ENCODE peak calls at places on chromosomes 3 and 15, in nine cellular contexts. S, V, D, T, J, A, K, P and G are unnamed samples. For H3K4me1, the result is how much of the 10 kb centered on the place peaks cover.

GRCh38 chr15:26628071-26628470 is 144.8 kb downstream of the GABRB3 start:
- DNase-seq in S (no peak), D (no peak), J (peak), T (no peak), A (no peak), P (no peak), V (no peak), K (no peak), G (no peak)

GRCh38 chr3:113240841-113241240 is 29.5 kb downstream of the BOC start:
- DNase-seq in S (no peak), K (no peak), V (no peak), P (no peak), T (no peak), A (no peak), J (peak), D (no peak), G (no peak)

GRCh38 chr3:111315911-111316310 is 226.1 kb upstream of the CD96 start:
- DNase-seq in P (no peak), K (no peak), T (no peak), S (no peak), D (no peak), V (no peak), J (no peak), A (no peak), G (no peak)

GRCh38 chr3:168591587-168591986 is 495.9 kb upstream of the GOLIM4 start:
- DNase-seq in K (no peak), P (no peak), D (no peak), A (no peak), V (no peak), J (no peak), T (no peak), S (no peak), G (no peak)

GRCh38 chr3:177490626-177491025 is 293.3 kb upstream of the TBL1XR1 start:
- DNase-seq in S (no peak), A (no peak), T (no peak), D (peak), J (no peak), K (no peak), P (no peak), V (no peak), G (no peak)

GRCh38 chr3:172268425-172268824 is 179.8 kb downstream of the GHSR start:
- DNase-seq in T (no peak), S (no peak), K (no peak), P (no peak), V (no peak), A (no peak), J (no peak), D (no peak), G (no peak)

GRCh38 chr15:75230524-75231371 is 27.4 kb upstream of the GOLGA6C start:
- DNase-seq in D (no peak), J (peak), P (no peak), K (no peak), V (peak), T (no peak), S (no peak), A (no peak), G (no peak)

GRCh38 chr3:111539351-111540331 is 2.4 kb upstream of the CD96 start:
- DNase-seq in D (no peak), A (peak), J (peak), K (peak), S (peak), V (peak), T (peak), P (peak), G (no peak)

GRCh38 chr3:37457392-37458065 is 283.1 kb upstream of the LRRFIP2 start:
- DNase-seq in P (no peak), K (no peak), J (peak), V (no peak), A (peak), T (no peak), S (peak), D (no peak), G (no peak)

GRCh38 chr3:40877651-40878463 is 321.4 kb upstream of the CTNNB1 start:
- DNase-seq in A (peak), P (no peak), T (peak), D (peak), K (no peak), S (peak), V (peak), J (no peak), G (no peak)

GRCh38 chr15:33392453-33392852 is 81.7 kb downstream of the RYR3 start:
- DNase-seq in D (no peak), V (peak), S (no peak), P (no peak), K (no peak), A (no peak), J (peak), T (no peak), G (no peak)

GRCh38 chr3:66400381-66401156 is 100.3 kb downstream of the LRIG1 start:
- DNase-seq in V (peak), S (no peak), A (no peak), T (no peak), K (peak), J (no peak), P (no peak), D (no peak), G (no peak)

GRCh38 chr3:117302448-117302847 is 592.9 kb downstream of the TUSC7 start:
- DNase-seq in P (no peak), D (no peak), K (no peak), V (no peak), A (no peak), J (no peak), S (no peak), T (no peak), G (no peak)

GRCh38 chr3:90080988-90081387 is 973.6 kb downstream of the EPHA3 start:
- DNase-seq in J (peak), A (no peak), T (no peak), P (no peak), S (no peak), K (no peak), V (peak), D (no peak), G (no peak)

GRCh38 chr3:78601249-78601648 is 1166.5 kb downstream of the ROBO1 start:
- DNase-seq in J (no peak), V (no peak), P (no peak), T (no peak), S (no peak), A (no peak), K (no peak), D (no peak), G (no peak)

GRCh38 chr3:160921020-160921635 is 165.1 kb downstream of the PPM1L start:
- DNase-seq in D (no peak), V (peak), A (peak), T (no peak), S (no peak), J (peak), P (no peak), K (peak), G (no peak)

GRCh38 chr15:26891448-26891881 is 24.6 kb downstream of the GABRA5 start:
- DNase-seq in D (no peak), P (peak), T (peak), S (peak), V (peak), K (peak), J (peak), A (peak), G (peak)

GRCh38 chr15:36688310-36689102 is 109.1 kb downstream of the CDIN1 start:
- DNase-seq in P (no peak), T (no peak), K (no peak), S (no peak), A (no peak), V (no peak), J (no peak), D (no peak), G (no peak)

GRCh38 chr3:100429187-100429586 is 27.8 kb downstream of the LNP1 start:
- DNase-seq in A (no peak), T (no peak), P (no peak), J (no peak), D (no peak), V (no peak), S (no peak), K (no peak), G (no peak)

GRCh38 chr3:182717216-182717615 is 76.1 kb upstream of the ATP11B start:
- DNase-seq in K (no peak), P (peak), D (no peak), V (no peak), S (no peak), T (no peak), A (no peak), J (peak), G (no peak)

GRCh38 chr15:90818251-90819210 is 49.9 kb upstream of the FURIN start:
- DNase-seq in V (peak), K (peak), J (peak), P (no peak), S (no peak), D (peak), T (peak), A (no peak), G (no peak)

GRCh38 chr15:23564798-23565394 is 578 bp upstream of the MKRN3 start:
- DNase-seq in V (peak), K (no peak), S (no peak), J (no peak), T (no peak), P (no peak), A (no peak), D (no peak), G (no peak)

GRCh38 chr3:14698601-14699244 is 23.8 kb downstream of the C3orf20 start:
- DNase-seq in P (peak), J (no peak), T (no peak), D (no peak), V (no peak), K (no peak), A (no peak), S (no peak), G (no peak)

GRCh38 chr15:81939604-81940440 is 106.0 kb downstream of the MEX3B start:
- DNase-seq in T (no peak), A (no peak), D (no peak), P (peak), V (peak), J (peak), K (peak), S (no peak), G (no peak)

GRCh38 chr3:62046326-62046725 is 327.0 kb downstream of the FEZF2 start:
- DNase-seq in K (no peak), P (no peak), T (no peak), V (no peak), A (no peak), J (no peak), S (no peak), D (no peak), G (no peak)

GRCh38 chr3:71533588-71533987 is 49.9 kb downstream of the FOXP1 start:
- DNase-seq in J (no peak), D (no peak), V (no peak), A (no peak), K (no peak), T (no peak), S (no peak), P (no peak), G (no peak)
- H3K4me1 ChIP-seq in J (under half), D (under half), V (under half), A (under half), K (under half), T (under half), S (under half), P (under half), G (under half)

GRCh38 chr15:98951004-98951403 is 56.6 kb downstream of the PGPEP1L start:
- DNase-seq in K (no peak), S (no peak), A (no peak), T (no peak), J (no peak), D (no peak), V (no peak), P (no peak), G (no peak)

GRCh38 chr15:98948456-98948855 is 59.1 kb downstream of the PGPEP1L start:
- DNase-seq in P (no peak), V (no peak), T (no peak), S (no peak), K (no peak), J (no peak), A (no peak), D (no peak), G (no peak)

GRCh38 chr15:98946301-98947255 is 61.0 kb downstream of the PGPEP1L start:
- DNase-seq in T (no peak), A (peak), D (peak), P (no peak), S (peak), J (no peak), V (no peak), K (no peak), G (no peak)

GRCh38 chr15:98949624-98950023 is 58.0 kb downstream of the PGPEP1L start:
- DNase-seq in J (no peak), V (no peak), D (no peak), P (no peak), S (no peak), T (no peak), K (no peak), A (no peak), G (no peak)

GRCh38 chr15:98948941-98949340 is 58.7 kb downstream of the PGPEP1L start:
- DNase-seq in A (no peak), P (no peak), S (no peak), D (no peak), K (no peak), V (no peak), J (no peak), T (no peak), G (no peak)
- H3K4me1 ChIP-seq in A (half or more), P (under half), S (under half), D (under half), K (under half), V (under half), J (under half), T (under half), G (under half)

GRCh38 chr3:152375546-152375945 is 106.8 kb downstream of the MBNL1 start:
- DNase-seq in K (no peak), P (no peak), A (no peak), D (no peak), T (no peak), J (no peak), S (no peak), V (no peak), G (no peak)

GRCh38 chr3:152376351-152377183 is 107.8 kb downstream of the MBNL1 start:
- DNase-seq in S (no peak), V (no peak), D (peak), T (no peak), K (no peak), P (peak), J (no peak), A (no peak), G (no peak)

GRCh38 chr3:152374260-152374990 is 105.7 kb downstream of the MBNL1 start:
- DNase-seq in J (no peak), P (no peak), S (no peak), T (no peak), D (no peak), K (no peak), V (no peak), A (no peak), G (no peak)

GRCh38 chr3:152379415-152380042 is 110.8 kb downstream of the MBNL1 start:
- DNase-seq in A (no peak), S (no peak), V (no peak), D (no peak), P (no peak), T (no peak), J (no peak), K (no peak), G (no peak)

DNA sequence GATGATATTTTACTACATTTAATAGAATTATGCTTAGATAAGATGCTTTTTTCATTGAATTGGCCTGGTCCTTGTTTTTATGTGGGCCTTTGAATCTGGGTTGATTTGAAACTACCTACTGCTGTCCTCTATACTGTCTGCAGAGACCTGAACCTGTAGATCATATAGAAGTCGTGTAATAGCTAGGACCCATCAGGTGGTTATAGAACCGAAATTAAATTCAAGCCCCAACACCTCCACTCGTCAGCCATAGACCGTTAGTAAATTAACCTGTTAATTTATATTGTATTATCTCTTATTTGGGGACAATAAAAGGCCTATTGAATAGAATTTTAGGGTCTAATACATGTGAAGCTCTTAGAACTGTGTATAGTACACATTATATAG is 108.4 kb downstream of the MBNL1 start:
- DNase-seq in D (no peak), K (no peak), J (no peak), T (no peak), S (no peak), A (no peak), P (no peak), V (no peak), G (no peak)
- H3K4me1 ChIP-seq in D (under half), K (under half), J (under half), T (under half), S (half or more), A (half or more), P (under half), V (under half), G (half or more)

GRCh38 chr15:57580428-57580827 is 11.3 kb upstream of the MYZAP start:
- DNase-seq in J (no peak), D (no peak), S (no peak), K (no peak), V (no peak), P (no peak), T (no peak), A (no peak), G (no peak)
- H3K4me1 ChIP-seq in J (under half), D (under half), S (under half), K (under half), V (under half), P (under half), T (under half), A (under half), G (under half)

DNA sequence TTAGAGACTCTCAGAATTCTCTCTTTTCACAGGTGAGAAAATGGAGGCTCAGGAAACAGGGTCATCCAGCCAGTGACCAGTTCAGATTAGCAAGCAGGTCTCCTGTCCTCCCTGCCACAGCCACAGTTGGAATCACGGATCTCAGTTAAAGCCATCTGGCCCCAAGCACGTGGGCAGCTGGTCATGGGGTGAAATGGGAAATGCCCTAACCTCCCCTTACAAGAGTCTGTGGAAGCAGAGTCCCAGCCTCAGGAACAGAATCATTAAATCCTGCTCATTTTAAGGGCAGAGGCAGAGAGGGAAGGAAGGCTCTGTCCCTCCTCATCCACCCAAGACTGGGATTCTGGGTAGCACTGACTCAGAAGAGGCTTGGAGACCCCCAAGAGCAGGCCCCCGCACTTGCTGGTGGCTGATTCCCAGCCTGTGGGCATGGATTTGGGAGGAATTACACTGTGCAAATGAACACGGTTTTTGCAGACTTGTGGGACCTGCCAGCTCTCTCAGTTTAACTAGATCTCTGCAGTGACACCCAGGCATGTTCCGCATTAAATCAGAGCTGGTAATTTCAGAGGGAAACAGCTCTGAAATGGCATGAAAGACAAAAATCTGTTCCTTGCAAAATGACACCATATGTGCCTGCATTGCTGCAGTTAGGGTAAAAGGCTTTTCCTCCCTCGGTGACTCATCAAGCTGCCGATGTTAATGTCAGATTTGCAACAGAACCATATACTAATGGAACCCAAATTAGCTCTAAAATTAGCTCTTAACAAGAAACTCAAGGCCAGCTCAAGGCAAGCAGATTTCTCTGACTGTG is 89.0 kb downstream of the BDH1 start:
- DNase-seq in V (no peak), J (no peak), D (no peak), A (no peak), P (no peak), K (peak), S (no peak), T (no peak), G (no peak)
- H3K4me1 ChIP-seq in V (half or more), J (under half), D (under half), A (under half), P (under half), K (under half), S (under half), T (under half), G (under half)